ENCODE peak calls at places on chromosomes 5 and 9, in eight cellular contexts. M is SK-N-MC; A is astrocyte; X is naive thymus-derived CD4-positive, alpha-beta T cell; Z is GM12865; F is body of pancreas; C is PC-3; P is coronary artery. W is an unnamed sample.

GRCh38 chr9:75956161-75956560 is 65.7 kb downstream of the PCSK5 start:
- DNase-seq in M (no peak), A (no peak), X (no peak), Z (no peak), F (no peak), C (no peak), P (no peak), W (no peak)

GRCh38 chr5:39100851-39101396 is 26.7 kb upstream of the RICTOR start:
- DNase-seq in M (no peak), A (peak; percentile 93), X (peak; percentile 22), Z (no peak), F (no peak), C (peak; percentile 99), P (no peak), W (peak; percentile 51)

GRCh38 chr5:43019615-43020293 is 20.4 kb downstream of the ANXA2R start:
- DNase-seq in M (no peak), A (peak; percentile 87), X (peak; percentile 91), Z (peak; percentile 96), F (peak; percentile 62), C (peak; percentile 97), P (no peak), W (peak; percentile 94)

GRCh38 chr9:38339087-38339486 is 53.4 kb upstream of the ALDH1B1 start:
- DNase-seq in M (no peak), A (peak; percentile 76), X (no peak), Z (peak; percentile 65), F (peak; percentile 79), C (peak; percentile 53), P (no peak), W (peak; percentile 29)

GRCh38 chr5:75894482-75894881 is 177.2 kb upstream of the POC5 start:
- DNase-seq in M (no peak), A (no peak), X (no peak), Z (no peak), F (no peak), C (no peak), P (no peak), W (no peak)

GRCh38 chr9:111064160-111064733 is 26.0 kb upstream of the LPAR1 start:
- DNase-seq in M (no peak), A (no peak), X (no peak), Z (peak; percentile 66), F (no peak), C (no peak), P (no peak), W (no peak)

GRCh38 chr9:91223000-91223399 is 138.7 kb downstream of the AUH start:
- DNase-seq in M (no peak), A (no peak), X (no peak), Z (no peak), F (no peak), C (no peak), P (no peak), W (no peak)

GRCh38 chr9:131181091-131181681 is 55.8 kb downstream of the NUP214 start:
- DNase-seq in M (no peak), A (no peak), X (no peak), Z (no peak), F (no peak), C (peak; percentile 11), P (no peak), W (peak; percentile 7)

GRCh38 chr5:112143684-112144083 is 275.4 kb downstream of the EPB41L4A start:
- DNase-seq in M (no peak), A (peak; percentile 87), X (no peak), Z (no peak), F (no peak), C (no peak), P (no peak), W (no peak)

GRCh38 chr5:156201793-156202388 is 125.1 kb upstream of the SGCD start:
- DNase-seq in M (no peak), A (peak; percentile 73), X (no peak), Z (no peak), F (no peak), C (no peak), P (no peak), W (no peak)

GRCh38 chr5:1644810-1645571 is 121.2 kb upstream of the LPCAT1 start:
- DNase-seq in M (peak; percentile 8), A (peak; percentile 52), X (peak; percentile 74), Z (peak; percentile 84), F (peak; percentile 83), C (peak; percentile 92), P (peak; percentile 75), W (peak; percentile 84)

GRCh38 chr5:78698218-78698751 is 49.7 kb upstream of the LHFPL2 start:
- DNase-seq in M (no peak), A (peak; percentile 90), X (no peak), Z (no peak), F (peak; percentile 32), C (no peak), P (no peak), W (no peak)

GRCh38 chr9:71812385-71812784 is 44.1 kb upstream of the CEMIP2 start:
- DNase-seq in M (no peak), A (no peak), X (no peak), Z (no peak), F (no peak), C (no peak), P (peak; percentile 76), W (no peak)

GRCh38 chr5:81234299-81234698 is 1.2 kb downstream of the CKMT2 start:
- DNase-seq in M (no peak), A (no peak), X (no peak), Z (no peak), F (no peak), C (no peak), P (no peak), W (no peak)

GRCh38 chr5:150303070-150303595 is 428 bp upstream of the ARSI start:
- DNase-seq in M (no peak), A (peak; percentile 77), X (no peak), Z (no peak), F (no peak), C (no peak), P (no peak), W (no peak)

GRCh38 chr9:117116084-117116483 is 298.8 kb downstream of the ASTN2 start:
- DNase-seq in M (no peak), A (no peak), X (no peak), Z (peak; percentile 71), F (no peak), C (no peak), P (no peak), W (no peak)

GRCh38 chr5:54259090-54259489 is 51.3 kb downstream of the ARL15 start:
- DNase-seq in M (no peak), A (no peak), X (no peak), Z (no peak), F (no peak), C (peak; percentile 46), P (no peak), W (no peak)

GRCh38 chr9:121274851-121275250 is 6.9 kb downstream of the GSN start:
- DNase-seq in M (no peak), A (no peak), X (no peak), Z (no peak), F (no peak), C (no peak), P (no peak), W (no peak)

GRCh38 chr9:121277518-121278275 is 9.7 kb downstream of the GSN start:
- DNase-seq in M (no peak), A (peak; percentile 74), X (no peak), Z (no peak), F (no peak), C (no peak), P (no peak), W (no peak)

GRCh38 chr9:121278535-121279169 is 10.7 kb downstream of the GSN start:
- DNase-seq in M (no peak), A (peak; percentile 99), X (peak; percentile 23), Z (peak; percentile 62), F (peak; percentile 70), C (peak; percentile 87), P (peak; percentile 88), W (peak; percentile 72)

GRCh38 chr9:121275781-121276658 is 8.1 kb downstream of the GSN start:
- DNase-seq in M (no peak), A (no peak), X (no peak), Z (no peak), F (no peak), C (peak; percentile 32), P (no peak), W (no peak)

GRCh38 chr9:121277026-121277425 is 9.1 kb downstream of the GSN start:
- DNase-seq in M (no peak), A (no peak), X (no peak), Z (no peak), F (no peak), C (no peak), P (no peak), W (no peak)
- H3K4me3 ChIP-seq in M (no peak overlapping the region), A (no peak overlapping the region), X (no peak overlapping the region), Z (no peak overlapping the region), F (no peak overlapping the region), C (no peak overlapping the region), P (no peak overlapping the region), W (no peak overlapping the region)

GRCh38 chr5:154698681-154699275 is 56.4 kb upstream of the LARP1 start:
- DNase-seq in M (no peak), A (no peak), X (no peak), Z (no peak), F (no peak), C (no peak), P (no peak), W (no peak)

GRCh38 chr5:154701181-154701580 is 54.0 kb upstream of the LARP1 start:
- DNase-seq in M (no peak), A (no peak), X (no peak), Z (no peak), F (peak; percentile 41), C (no peak), P (no peak), W (no peak)

GRCh38 chr5:154697335-154697734 is 57.8 kb upstream of the LARP1 start:
- DNase-seq in M (no peak), A (no peak), X (no peak), Z (no peak), F (no peak), C (peak; percentile 13), P (no peak), W (no peak)

GRCh38 chr5:154694159-154694558 is 61.0 kb upstream of the LARP1 start:
- DNase-seq in M (no peak), A (no peak), X (no peak), Z (no peak), F (no peak), C (no peak), P (no peak), W (no peak)

DNA sequence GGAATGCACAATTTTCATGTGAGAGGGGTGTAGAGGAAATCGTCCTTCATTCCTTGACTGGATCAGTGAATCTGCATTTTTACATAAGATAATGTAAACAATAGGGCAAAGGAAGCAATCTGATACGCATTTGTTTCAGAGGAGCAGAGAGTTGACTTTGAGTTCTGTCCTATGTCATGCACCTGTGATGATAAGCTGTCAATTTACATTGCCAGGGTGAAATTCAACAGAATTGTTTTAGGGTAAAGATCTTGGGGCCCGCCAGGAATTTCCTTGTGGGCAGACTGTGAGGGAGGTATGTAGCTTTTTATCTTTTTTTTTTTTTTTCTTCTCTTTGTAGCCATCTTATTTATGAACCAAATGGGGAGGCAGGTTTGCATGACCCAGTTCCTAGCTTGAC is 58.3 kb upstream of the LARP1 start:
- DNase-seq in M (no peak), A (no peak), X (no peak), Z (no peak), F (no peak), C (no peak), P (no peak), W (no peak)
- H3K4me3 ChIP-seq in M (no peak overlapping the region), A (no peak overlapping the region), X (no peak overlapping the region), Z (no peak overlapping the region), F (no peak overlapping the region), C (no peak overlapping the region), P (no peak overlapping the region), W (no peak overlapping the region)

GRCh38 chr9:20568406-20568805 is 53.9 kb downstream of the MLLT3 start:
- DNase-seq in M (no peak), A (no peak), X (no peak), Z (no peak), F (no peak), C (no peak), P (no peak), W (no peak)
- H3K4me3 ChIP-seq in M (no peak overlapping the region), A (no peak overlapping the region), X (no peak overlapping the region), Z (no peak overlapping the region), F (no peak overlapping the region), C (no peak overlapping the region), P (no peak overlapping the region), W (no peak overlapping the region)

GRCh38 chr9:12889402-12890106 is 114.7 kb downstream of the LURAP1L start:
- DNase-seq in M (no peak), A (no peak), X (no peak), Z (no peak), F (no peak), C (no peak), P (no peak), W (no peak)
- H3K4me3 ChIP-seq in M (no peak overlapping the region), A (no peak overlapping the region), X (no peak overlapping the region), Z (no peak overlapping the region), F (no peak overlapping the region), C (no peak overlapping the region), P (no peak overlapping the region), W (no peak overlapping the region)

W was measured in NB4.